ENCODE peak calls at places on chromosomes 11 and 22, in five cellular contexts. M is heart left ventricle, I is coronary artery, Y is body of pancreas, T is lung. O is an unnamed sample.

GRCh38 chr11:1559103-1559951 is 12.7 kb downstream of the DUSP8 start:
- DNase-seq in M (peak), I (peak), Y (peak), T (peak), O (peak)

GRCh38 chr11:44818110-44818509 is 91.3 kb downstream of the TSPAN18 start:
- DNase-seq in M (peak), I (no peak), Y (no peak), T (no peak), O (no peak)

GRCh38 chr11:79342686-79343085 is 98.1 kb downstream of the TENM4 start:
- DNase-seq in M (no peak), I (no peak), Y (no peak), T (no peak), O (no peak)

GRCh38 chr22:28594784-28595324 is 84.8 kb downstream of the TTC28 start:
- DNase-seq in M (no peak), I (no peak), Y (peak), T (no peak), O (no peak)

GRCh38 chr11:44266056-44266780 is 43.7 kb downstream of the ALX4 start:
- DNase-seq in M (no peak), I (peak), Y (no peak), T (no peak), O (no peak)

GRCh38 chr11:45159781-45160365 is 13.4 kb downstream of the PRDM11 start:
- DNase-seq in M (no peak), I (peak), Y (no peak), T (no peak), O (no peak)

GRCh38 chr11:117809236-117810055 is 12.4 kb upstream of the DSCAML1 start:
- DNase-seq in M (peak), I (no peak), Y (peak), T (no peak), O (no peak)

GRCh38 chr11:108333403-108333899 is 110.6 kb downstream of the ATM start:
- DNase-seq in M (no peak), I (no peak), Y (no peak), T (no peak), O (no peak)

GRCh38 chr11:72233773-72234513 is 9.4 kb downstream of the INPPL1 start:
- DNase-seq in M (no peak), I (no peak), Y (no peak), T (no peak), O (peak)

GRCh38 chr22:29450222-29450621 is 11.8 kb downstream of the RFPL1 start:
- DNase-seq in M (no peak), I (peak), Y (no peak), T (no peak), O (no peak)

GRCh38 chr11:57417056-57417455 is 9.9 kb downstream of the SLC43A3 start:
- DNase-seq in M (no peak), I (no peak), Y (peak), T (no peak), O (no peak)
- TF ChIP-seq CTCF in M (no peak), I (no peak), Y (no peak), T (no peak), O (no peak)

GRCh38 chr11:131413217-131413616 is 42.8 kb downstream of the NTM start:
- DNase-seq in M (no peak), I (no peak), Y (no peak), T (no peak), O (no peak)

GRCh38 chr11:131409307-131409706 is 38.9 kb downstream of the NTM start:
- DNase-seq in M (no peak), I (no peak), Y (no peak), T (no peak), O (no peak)

GRCh38 chr11:131412061-131412460 is 41.6 kb downstream of the NTM start:
- DNase-seq in M (no peak), I (no peak), Y (no peak), T (no peak), O (no peak)

GRCh38 chr11:131404010-131404409 is 33.6 kb downstream of the NTM start:
- DNase-seq in M (no peak), I (no peak), Y (no peak), T (no peak), O (no peak)

GRCh38 chr11:131408011-131408640 is 37.7 kb downstream of the NTM start:
- DNase-seq in M (no peak), I (no peak), Y (peak), T (peak), O (no peak)
- TF ChIP-seq CTCF in M (peak), I (no peak), Y (peak), T (no peak), O (peak)

GRCh38 chr22:39893526-39893925 is at the start of gene ENTHD1:
- DNase-seq in M (no peak), I (no peak), Y (no peak), T (no peak), O (no peak)

GRCh38 chr22:39896313-39896996 is 2.9 kb upstream of the ENTHD1 start:
- DNase-seq in M (no peak), I (no peak), Y (no peak), T (no peak), O (no peak)

GRCh38 chr22:39895682-39896081 is 2.1 kb upstream of the ENTHD1 start:
- DNase-seq in M (no peak), I (no peak), Y (no peak), T (no peak), O (no peak)

GRCh38 chr22:39897841-39898240 is 3.0 kb upstream of the GRAP2 start:
- DNase-seq in M (no peak), I (no peak), Y (no peak), T (no peak), O (no peak)

GRCh38 chr22:39894554-39895092 is 1.1 kb upstream of the ENTHD1 start:
- DNase-seq in M (no peak), I (no peak), Y (no peak), T (no peak), O (no peak)
- TF ChIP-seq CTCF in M (no peak), I (no peak), Y (no peak), T (no peak), O (no peak)

GRCh38 chr11:27596388-27596787 is 89.8 kb upstream of the LIN7C start:
- DNase-seq in M (no peak), I (no peak), Y (no peak), T (no peak), O (no peak)

GRCh38 chr11:27596802-27597201 is 90.2 kb upstream of the LIN7C start:
- DNase-seq in M (no peak), I (no peak), Y (no peak), T (no peak), O (no peak)

GRCh38 chr11:27600656-27601055 is 94.1 kb upstream of the LIN7C start:
- DNase-seq in M (no peak), I (no peak), Y (no peak), T (no peak), O (no peak)

GRCh38 chr11:27603376-27603775 is 96.8 kb upstream of the LIN7C start:
- DNase-seq in M (no peak), I (no peak), Y (no peak), T (no peak), O (no peak)

GRCh38 chr11:27599217-27599616 is 92.6 kb upstream of the LIN7C start:
- DNase-seq in M (no peak), I (no peak), Y (no peak), T (no peak), O (no peak)
- TF ChIP-seq CTCF in M (no peak), I (no peak), Y (no peak), T (no peak), O (no peak)

GRCh38 chr11:34065505-34066203 is 14.1 kb downstream of the CAPRIN1 start:
- DNase-seq in M (no peak), I (no peak), Y (no peak), T (no peak), O (no peak)
- TF ChIP-seq CTCF in M (no peak), I (no peak), Y (no peak), T (no peak), O (no peak)

GRCh38 chr11:65928667-65929066 is 9.4 kb downstream of the DRAP1 start:
- DNase-seq in M (no peak), I (no peak), Y (no peak), T (no peak), O (no peak)

GRCh38 chr11:65934014-65934413 is 11.3 kb upstream of the TSGA10IP start:
- DNase-seq in M (no peak), I (no peak), Y (no peak), T (no peak), O (no peak)

GRCh38 chr11:65931773-65932557 is 12.7 kb downstream of the DRAP1 start:
- DNase-seq in M (no peak), I (no peak), Y (no peak), T (no peak), O (no peak)

GRCh38 chr11:65927904-65928397 is 8.7 kb downstream of the DRAP1 start:
- DNase-seq in M (peak), I (no peak), Y (peak), T (peak), O (no peak)

GRCh38 chr11:65932558-65932919 is 12.7 kb upstream of the TSGA10IP start:
- DNase-seq in M (no peak), I (no peak), Y (no peak), T (no peak), O (no peak)
- TF ChIP-seq CTCF in M (no peak), I (no peak), Y (no peak), T (no peak), O (no peak)

DNA sequence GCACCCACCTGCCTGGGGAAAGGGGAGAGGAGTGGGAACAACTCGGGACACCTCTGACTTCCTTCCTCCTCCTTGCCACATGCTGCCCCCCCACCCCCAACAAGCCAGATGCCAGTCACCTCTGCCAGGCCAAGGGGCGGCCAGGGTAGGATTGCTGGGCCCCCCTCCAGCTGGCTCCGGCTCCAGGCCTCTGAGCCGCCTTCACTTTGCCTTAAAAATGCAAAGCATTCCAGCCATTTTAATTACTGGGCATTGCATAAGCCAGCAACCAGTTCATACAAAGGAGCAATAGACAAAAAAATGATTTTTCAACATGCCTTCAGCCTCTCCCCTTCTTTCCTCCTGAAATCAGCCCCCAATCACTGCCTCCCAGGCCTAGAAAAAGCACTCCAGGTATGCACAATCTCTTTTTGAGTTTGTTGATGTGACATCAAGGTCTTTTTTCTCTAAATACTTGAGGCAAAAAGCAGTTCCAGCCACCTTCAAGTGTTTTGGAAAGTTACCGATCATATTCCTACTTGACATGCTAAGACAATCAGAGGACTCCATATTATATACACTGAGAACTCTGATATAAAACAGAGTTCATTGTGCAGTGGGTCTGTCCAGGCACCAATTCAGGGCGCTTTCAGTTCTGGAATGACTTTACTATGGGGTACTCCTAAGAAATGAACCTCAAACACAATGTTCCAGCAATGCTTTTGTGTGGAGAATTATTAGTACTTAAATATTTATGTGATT is 12.5 kb upstream of the TIMP3 start:
- DNase-seq in M (no peak), I (no peak), Y (peak), T (no peak), O (no peak)
- TF ChIP-seq CTCF in M (no peak), I (no peak), Y (no peak), T (no peak), O (no peak)

GRCh38 chr11:87033561-87033960 is 4.2 kb upstream of the TMEM135 start:
- DNase-seq in M (no peak), I (no peak), Y (no peak), T (no peak), O (no peak)

GRCh38 chr11:87035976-87036583 is 1.7 kb upstream of the TMEM135 start:
- DNase-seq in M (no peak), I (no peak), Y (no peak), T (no peak), O (no peak)

GRCh38 chr11:87030458-87031054 is 7.2 kb upstream of the TMEM135 start:
- DNase-seq in M (no peak), I (no peak), Y (no peak), T (no peak), O (no peak)

GRCh38 chr11:87028688-87029087 is 9.0 kb upstream of the TMEM135 start:
- DNase-seq in M (no peak), I (no peak), Y (no peak), T (no peak), O (no peak)

DNA sequence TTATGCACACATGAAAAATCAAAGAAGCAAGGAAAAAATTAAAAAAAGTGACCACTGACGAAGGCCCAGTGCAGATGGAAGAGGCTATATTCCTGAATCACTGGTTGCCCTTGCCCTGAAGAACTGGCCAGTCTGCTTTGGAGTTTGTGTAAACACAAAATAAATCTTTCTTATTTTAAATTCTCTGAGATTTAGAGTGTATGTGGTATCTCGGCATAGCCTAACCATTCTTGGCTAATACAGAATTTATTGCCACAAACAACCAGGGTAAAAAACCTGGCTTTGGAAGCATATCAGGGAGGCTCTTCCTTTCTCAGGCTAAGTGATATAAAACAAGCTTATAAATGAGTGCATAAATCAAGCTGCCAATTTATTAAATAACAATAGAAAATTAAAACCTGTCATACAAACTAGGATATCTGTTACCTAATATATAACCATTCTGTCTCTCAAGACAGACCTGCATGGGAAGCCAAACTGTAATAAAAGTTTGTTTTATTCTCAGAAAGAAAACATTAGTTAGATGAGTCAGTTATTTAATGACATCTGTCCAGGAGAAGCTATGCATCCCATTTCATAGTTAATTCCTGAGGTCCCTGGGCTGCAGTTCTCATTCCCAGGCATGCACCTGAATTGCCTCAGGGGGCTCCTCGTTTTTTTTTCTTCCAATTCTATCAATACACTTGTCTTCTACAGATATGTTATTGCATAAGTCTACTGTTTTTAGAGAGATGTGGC is 6.1 kb upstream of the TMEM135 start:
- DNase-seq in M (no peak), I (no peak), Y (no peak), T (no peak), O (no peak)
- TF ChIP-seq CTCF in M (no peak), I (no peak), Y (no peak), T (no peak), O (no peak)

GRCh38 chr11:37710031-37710430 is 1112.0 kb upstream of the RAG2 start:
- DNase-seq in M (no peak), I (no peak), Y (no peak), T (no peak), O (no peak)

DNA sequence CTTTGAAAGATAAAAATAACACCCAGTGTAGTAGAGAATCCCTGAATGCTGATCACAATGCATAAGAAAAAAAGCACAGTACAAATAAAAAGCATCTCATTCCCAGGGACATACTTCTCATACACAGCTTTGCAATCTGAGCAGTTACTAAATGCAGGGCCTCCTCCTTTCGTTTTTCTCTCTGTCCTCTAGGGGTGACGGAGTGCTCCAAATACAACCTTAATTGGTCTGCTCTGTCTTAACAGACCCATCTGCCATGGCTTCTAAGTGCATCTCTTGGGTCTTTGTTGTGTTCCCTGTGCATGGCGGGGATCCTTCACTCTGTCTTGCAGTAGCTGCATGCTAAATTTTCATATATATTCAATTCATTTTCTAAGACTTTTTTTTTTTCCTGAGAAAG is 1114.2 kb upstream of the RAG2 start:
- DNase-seq in M (no peak), I (no peak), Y (no peak), T (no peak), O (no peak)
- TF ChIP-seq CTCF in M (no peak), I (no peak), Y (no peak), T (no peak), O (peak)

GRCh38 chr11:69173925-69174591 is 18.3 kb downstream of the SMIM38 start:
- DNase-seq in M (no peak), I (no peak), Y (no peak), T (no peak), O (no peak)
- TF ChIP-seq CTCF in M (no peak), I (no peak), Y (no peak), T (no peak), O (no peak)

O was measured in osteocyte.